ENCODE peak calls at places on chromosomes 6 and 20, in five cellular contexts. Q is choroid plexus epithelial cell, O is HFFc6, A is WTC11, N is Peyer's patch. G is an unnamed sample.

GRCh38 chr6:43926644-43927524 is 156.9 kb downstream of the VEGFA start:
- DNase-seq in Q (peak; percentile 83), O (peak; percentile 69), A (peak; percentile 77), N (peak; percentile 70), G (no peak)

GRCh38 chr6:86609549-86610388 is 327.6 kb upstream of the HTR1E start:
- DNase-seq in Q (no peak), O (no peak), A (no peak), N (no peak), G (no peak)

GRCh38 chr6:13859871-13860555 is 45.7 kb upstream of the MCUR1 start:
- DNase-seq in Q (no peak), O (no peak), A (peak; percentile 63), N (no peak), G (no peak)

GRCh38 chr20:40953856-40954255 is 74.8 kb upstream of the TOP1 start:
- DNase-seq in Q (peak; percentile 74), O (no peak), A (no peak), N (no peak), G (no peak)

GRCh38 chr6:160264213-160264612 is 5.6 kb upstream of the SLC22A2 start:
- DNase-seq in Q (no peak), O (no peak), A (no peak), N (no peak), G (no peak)

GRCh38 chr20:1187605-1188171 is 2.9 kb upstream of the TMEM74B start:
- DNase-seq in Q (peak; percentile 30), O (no peak), A (no peak), N (no peak), G (no peak)

GRCh38 chr6:35063701-35064507 is 77.2 kb downstream of the TCP11 start:
- DNase-seq in Q (no peak), O (no peak), A (no peak), N (no peak), G (no peak)

GRCh38 chr20:17562804-17563305 is 7.0 kb upstream of the DSTN start:
- DNase-seq in Q (peak; percentile 90), O (peak; percentile 82), A (no peak), N (no peak), G (no peak)

GRCh38 chr20:57897156-57897874 is 187.5 kb upstream of the PMEPA1 start:
- DNase-seq in Q (no peak), O (no peak), A (no peak), N (peak; percentile 90), G (no peak)

GRCh38 chr6:153085239-153085638 is 45.8 kb downstream of the RGS17 start:
- DNase-seq in Q (no peak), O (no peak), A (no peak), N (no peak), G (no peak)

GRCh38 chr6:34234667-34235604 is 1.7 kb upstream of the HMGA1 start:
- DNase-seq in Q (no peak), O (no peak), A (peak; percentile 96), N (peak; percentile 73), G (peak; percentile 64)

GRCh38 chr20:9112541-9113515 is 43.9 kb downstream of the PLCB4 start:
- DNase-seq in Q (peak; percentile 91), O (peak; percentile 46), A (no peak), N (no peak), G (no peak)

GRCh38 chr20:59081036-59081435 is 38.5 kb upstream of the PRELID3B start:
- DNase-seq in Q (no peak), O (no peak), A (no peak), N (no peak), G (no peak)

GRCh38 chr20:59084041-59084841 is 41.7 kb upstream of the PRELID3B start:
- DNase-seq in Q (no peak), O (no peak), A (no peak), N (no peak), G (no peak)

GRCh38 chr20:59078231-59078630 is 35.6 kb upstream of the PRELID3B start:
- DNase-seq in Q (no peak), O (no peak), A (no peak), N (no peak), G (no peak)

GRCh38 chr20:59082981-59083380 is 40.4 kb upstream of the PRELID3B start:
- DNase-seq in Q (peak; percentile 39), O (peak; percentile 89), A (no peak), N (no peak), G (no peak)

DNA sequence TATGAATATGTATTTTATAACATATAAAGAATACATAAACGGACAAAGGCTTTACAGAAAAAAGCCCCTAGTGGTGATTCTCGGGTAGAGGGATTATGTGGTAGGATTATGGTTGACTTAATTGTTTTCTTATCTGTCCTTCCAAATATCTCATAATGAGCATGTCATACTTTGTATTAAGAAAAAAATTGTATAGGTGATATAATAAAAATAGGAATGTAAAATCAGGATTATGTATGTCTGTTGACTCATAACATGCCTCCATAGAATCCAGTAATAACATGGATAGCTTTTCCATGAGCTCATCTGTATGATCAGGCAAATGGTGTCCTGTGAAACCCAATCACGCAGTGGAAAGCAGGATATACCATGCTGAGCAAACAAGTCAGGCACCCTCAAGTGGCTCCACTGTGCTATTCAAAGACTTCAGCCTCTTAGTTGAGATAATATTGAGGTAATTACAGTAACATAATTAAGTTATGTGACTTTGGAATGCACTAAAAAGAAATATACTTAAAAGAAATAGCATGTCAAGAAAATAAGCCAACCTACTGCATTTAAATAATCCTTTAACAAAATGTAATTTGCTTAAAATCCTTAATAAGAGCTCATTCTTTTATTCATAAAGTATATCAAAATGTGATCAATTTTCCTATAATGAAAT is 39.6 kb upstream of the PRELID3B start:
- DNase-seq in Q (peak; percentile 56), O (peak; percentile 54), A (no peak), N (no peak), G (no peak)
- TF ChIP-seq CTCF in Q (peak; percentile 49), O (peak; percentile 75), A (no peak), N (peak; percentile 29), G (peak; percentile 57)

GRCh38 chr20:20237093-20237959 is 130.6 kb upstream of the INSM1 start:
- DNase-seq in Q (peak; percentile 54), O (peak; percentile 2), A (peak; percentile 54), N (no peak), G (peak; percentile 45)
- TF ChIP-seq CTCF in Q (peak; percentile 85), O (peak; percentile 78), A (peak; percentile 72), N (no peak), G (peak; percentile 85)

GRCh38 chr6:127971386-127971785 is 70.5 kb upstream of the THEMIS start:
- DNase-seq in Q (no peak), O (no peak), A (no peak), N (no peak), G (no peak)

GRCh38 chr6:127966616-127967015 is 65.8 kb upstream of the THEMIS start:
- DNase-seq in Q (peak; percentile 77), O (peak; percentile 56), A (no peak), N (no peak), G (no peak)

GRCh38 chr6:127967708-127968107 is 66.8 kb upstream of the THEMIS start:
- DNase-seq in Q (no peak), O (no peak), A (no peak), N (no peak), G (no peak)

GRCh38 chr6:127969701-127970100 is 68.8 kb upstream of the THEMIS start:
- DNase-seq in Q (no peak), O (no peak), A (no peak), N (no peak), G (no peak)

DNA sequence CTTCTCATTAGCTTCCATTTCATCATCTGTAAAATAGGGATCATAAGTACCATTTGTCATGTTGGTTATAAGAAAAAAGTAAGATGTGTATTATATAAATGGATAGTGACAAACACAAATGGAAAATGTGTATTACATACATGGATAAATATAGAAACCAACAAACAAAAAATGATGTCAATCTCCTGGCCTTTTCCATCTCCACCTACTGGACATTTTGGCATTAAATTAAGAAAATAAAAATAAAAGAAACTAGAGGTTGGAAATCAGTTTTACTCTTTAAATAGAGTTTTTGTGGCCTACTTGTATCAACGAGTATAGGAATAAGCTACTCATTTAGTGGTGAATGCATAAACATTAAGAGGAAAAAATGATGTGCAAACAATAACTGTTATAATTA is 67.5 kb upstream of the THEMIS start:
- DNase-seq in Q (no peak), O (no peak), A (no peak), N (no peak), G (no peak)
- TF ChIP-seq CTCF in Q (no peak), O (peak; percentile 70), A (no peak), N (no peak), G (peak; percentile 47)

GRCh38 chr6:109059591-109060021 is 35.0 kb downstream of the SESN1 start:
- DNase-seq in Q (peak; percentile 75), O (no peak), A (no peak), N (no peak), G (no peak)
- TF ChIP-seq CTCF in Q (peak; percentile 42), O (peak; percentile 68), A (no peak), N (no peak), G (no peak)

DNA sequence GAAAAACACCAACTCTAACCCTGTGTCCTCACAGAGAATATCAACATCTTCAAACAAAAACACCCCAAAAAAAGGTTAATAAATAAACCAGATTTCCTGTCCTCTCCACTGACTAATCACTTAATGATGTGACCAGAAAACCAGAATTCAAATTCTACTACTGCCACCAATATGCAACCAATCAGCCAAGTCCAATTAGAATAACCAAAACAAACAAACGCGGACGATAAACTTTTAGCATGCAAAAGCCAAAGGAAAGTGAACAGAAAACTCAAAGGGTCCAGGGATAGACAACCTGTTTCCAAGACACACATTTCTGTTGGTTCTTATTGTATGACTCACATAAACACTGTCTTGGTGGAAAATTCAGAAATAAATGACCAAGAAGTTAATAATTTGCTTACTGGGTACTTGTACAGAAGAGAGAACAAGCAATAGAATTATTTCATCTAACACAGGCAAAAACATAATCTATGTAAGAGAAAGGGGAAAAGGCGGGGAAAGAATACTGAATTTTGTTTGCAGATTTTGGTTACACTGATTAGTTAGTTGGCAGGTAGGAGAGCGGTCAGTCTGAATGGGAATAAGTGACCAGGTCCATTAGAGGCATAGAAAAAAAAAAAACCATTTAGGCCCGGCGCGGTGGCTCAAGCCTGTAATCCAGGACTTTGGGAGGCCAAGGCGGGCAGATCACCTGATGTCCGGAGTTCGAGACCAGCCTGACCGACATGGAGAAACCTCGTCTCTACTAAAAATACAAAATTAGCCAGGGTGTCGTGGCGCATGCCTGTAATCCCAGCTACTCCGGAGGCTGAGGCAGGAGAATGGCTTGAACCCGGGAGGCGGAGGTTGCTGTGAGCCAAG is 34.1 kb downstream of the HFE start:
- DNase-seq in Q (peak; percentile 20), O (peak; percentile 39), A (no peak), N (no peak), G (no peak)
- TF ChIP-seq CTCF in Q (no peak), O (no peak), A (no peak), N (no peak), G (no peak)

GRCh38 chr20:35264755-35265154 is 13.2 kb downstream of the MMP24OS start:
- DNase-seq in Q (peak; percentile 45), O (no peak), A (peak; percentile 58), N (no peak), G (no peak)
- TF ChIP-seq CTCF in Q (peak; percentile 52), O (peak; percentile 51), A (no peak), N (no peak), G (no peak)

GRCh38 chr6:88165877-88166492 is at the start of gene CNR1:
- DNase-seq in Q (peak; percentile 32), O (no peak), A (peak; percentile 47), N (peak; percentile 71), G (peak; percentile 74)
- TF ChIP-seq CTCF in Q (no peak), O (no peak), A (no peak), N (no peak), G (no peak)

G was measured in mesothelial cell of epicardium.